ENCODE peak calls at places on chromosomes 7 and 10, in four cellular contexts. K is lower lobe of right lung; J is PC-9; Z is CD4-positive, CD25-positive, alpha-beta regulatory T cell. N is an unnamed sample.

GRCh38 chr10:110746254-110746826 is 102.2 kb downstream of the RBM20 start:
- DNase-seq in J (peak; percentile 68), Z (peak; percentile 36), K (no peak), N (no peak)

GRCh38 chr7:123435080-123435700 is 99.2 kb downstream of the IQUB start:
- DNase-seq in J (no peak), Z (no peak), K (no peak), N (no peak)

GRCh38 chr10:16779375-16779774 is 37.8 kb downstream of the RSU1 start:
- DNase-seq in Z (peak; percentile 18), J (no peak), K (no peak), N (no peak)

GRCh38 chr10:122149607-122150505 is 121.2 kb upstream of the BTBD16 start:
- DNase-seq in Z (no peak), K (no peak), J (no peak), N (no peak)

GRCh38 chr7:43463401-43463980 is 119.4 kb upstream of the STK17A start:
- DNase-seq in J (no peak), Z (no peak), K (no peak), N (no peak)

GRCh38 chr7:2633538-2634264 is 1.9 kb downstream of the TTYH3 start:
- DNase-seq in K (no peak), J (peak; percentile 71), Z (no peak), N (no peak)

GRCh38 chr7:94665426-94665825 is 9.5 kb upstream of the SGCE start:
- DNase-seq in K (no peak), J (no peak), Z (no peak), N (no peak)

GRCh38 chr10:1203704-1204103 is 147.5 kb downstream of the WDR37 start:
- DNase-seq in Z (no peak), K (no peak), J (no peak), N (no peak)

GRCh38 chr7:20595971-20596370 is 19.5 kb upstream of the ABCB5 start:
- DNase-seq in Z (no peak), K (no peak), J (no peak), N (no peak)

GRCh38 chr10:103654925-103655324 is 161.4 kb downstream of the NEURL1 start:
- DNase-seq in Z (no peak), J (no peak), K (no peak), N (no peak)

GRCh38 chr7:98802088-98802780 is 67.6 kb downstream of the TMEM130 start:
- DNase-seq in K (no peak), J (peak; percentile 72), Z (no peak), N (no peak)

GRCh38 chr7:132155715-132156114 is 420.6 kb downstream of the PLXNA4 start:
- DNase-seq in J (no peak), K (no peak), Z (no peak), N (no peak)

GRCh38 chr7:41633690-41634089 is 69.2 kb downstream of the INHBA start:
- DNase-seq in J (no peak), Z (no peak), K (no peak), N (no peak)

GRCh38 chr7:20201380-20201779 is 15.8 kb downstream of the MACC1 start:
- DNase-seq in K (peak; percentile 52), Z (no peak), J (no peak), N (no peak)

GRCh38 chr10:75137533-75138438 is 26.3 kb downstream of the SAMD8 start:
- DNase-seq in K (no peak), J (peak; percentile 43), Z (no peak), N (no peak)

GRCh38 chr10:34717429-34717828 is 97.7 kb downstream of the PARD3 start:
- DNase-seq in K (no peak), Z (no peak), J (no peak), N (no peak)

GRCh38 chr7:44305564-44306507 is 19.6 kb downstream of the CAMK2B start:
- DNase-seq in Z (no peak), K (no peak), J (no peak), N (no peak)

GRCh38 chr7:153193144-153193595 is 433.6 kb downstream of the ACTR3B start:
- DNase-seq in J (no peak), Z (no peak), K (peak; percentile 57), N (no peak)

GRCh38 chr7:157941210-157941609 is 604.4 kb downstream of the DNAJB6 start:
- DNase-seq in J (no peak), K (no peak), Z (no peak), N (no peak)

GRCh38 chr10:21516270-21517131 is 9.0 kb downstream of the SKIDA1 start:
- DNase-seq in J (no peak), K (peak; percentile 75), Z (no peak), N (peak; percentile 67)

GRCh38 chr7:77550586-77550985 is 13.5 kb downstream of the PTPN12 start:
- DNase-seq in K (no peak), Z (no peak), J (no peak), N (no peak)

GRCh38 chr10:3194871-3195270 is 22.3 kb upstream of the PITRM1 start:
- DNase-seq in K (no peak), Z (no peak), J (no peak), N (no peak)

GRCh38 chr10:74418285-74418872 is 267.4 kb downstream of the ADK start:
- DNase-seq in K (no peak), Z (no peak), J (no peak), N (no peak)

GRCh38 chr10:122949296-122949695 is 4.7 kb downstream of the C10orf88 start:
- DNase-seq in Z (no peak), J (no peak), K (no peak), N (no peak)

GRCh38 chr7:91685544-91685943 is 195.0 kb downstream of the MTERF1 start:
- DNase-seq in K (no peak), Z (no peak), J (no peak), N (no peak)

GRCh38 chr7:112481833-112482669 is 1.3 kb downstream of the LSMEM1 start:
- DNase-seq in K (no peak), J (peak; percentile 93), Z (no peak), N (peak; percentile 69)

DNA sequence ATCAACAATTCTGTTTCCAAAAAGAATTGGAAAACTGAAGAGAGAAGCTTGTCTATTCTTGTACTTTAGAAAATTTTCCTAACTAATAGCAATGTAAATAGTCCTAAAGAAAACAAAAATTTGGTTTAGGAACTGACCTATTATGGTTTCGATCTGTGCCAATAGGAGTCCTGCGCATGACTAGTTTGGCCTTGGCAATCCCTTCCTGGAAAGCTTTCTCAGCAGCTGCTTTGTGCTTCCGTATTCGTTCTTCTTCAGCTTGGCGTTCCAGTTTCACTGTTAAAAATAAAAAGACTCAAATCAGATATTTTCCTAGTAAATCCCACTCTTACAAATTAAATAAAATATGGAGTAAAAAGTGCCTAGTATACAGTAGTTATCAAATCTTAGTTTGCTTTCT is 36.6 kb downstream of the FZD9 start:
- DNase-seq in J (no peak), K (no peak), Z (no peak), N (no peak)
- H3K36me3 ChIP-seq in J (peaks cover 52% of the 10 kb centered on the region), K (peaks cover 98% of the 10 kb centered on the region), Z (peaks cover 66% of the 10 kb centered on the region), N (peaks cover 100% of the 10 kb centered on the region)

DNA sequence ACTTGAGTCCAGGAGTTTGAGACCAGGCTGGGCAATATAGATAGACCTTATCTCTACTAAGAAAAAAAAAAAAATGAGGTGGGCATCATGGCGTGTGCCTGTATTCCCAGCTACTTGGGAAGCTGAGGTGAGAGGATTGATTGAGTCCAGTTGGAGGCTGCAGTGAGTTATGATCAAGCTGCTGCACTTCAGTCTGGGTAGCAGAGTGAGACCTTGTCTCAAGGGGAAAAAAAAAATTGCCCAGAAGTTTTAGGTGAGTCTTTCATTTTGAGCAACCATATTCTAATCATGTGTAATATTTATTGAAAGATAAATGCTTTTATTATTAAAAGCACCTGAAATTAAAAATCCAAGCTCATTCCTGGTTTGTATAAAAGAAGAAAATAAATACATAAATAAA is 13.1 kb downstream of the INPP5F start:
- DNase-seq in K (no peak), J (no peak), Z (no peak), N (no peak)
- H3K4me1 ChIP-seq in K (peaks cover 21% of the 10 kb centered on the region), J (peaks cover 40% of the 10 kb centered on the region), Z (peaks cover 29% of the 10 kb centered on the region), N (peaks cover 36% of the 10 kb centered on the region)

DNA sequence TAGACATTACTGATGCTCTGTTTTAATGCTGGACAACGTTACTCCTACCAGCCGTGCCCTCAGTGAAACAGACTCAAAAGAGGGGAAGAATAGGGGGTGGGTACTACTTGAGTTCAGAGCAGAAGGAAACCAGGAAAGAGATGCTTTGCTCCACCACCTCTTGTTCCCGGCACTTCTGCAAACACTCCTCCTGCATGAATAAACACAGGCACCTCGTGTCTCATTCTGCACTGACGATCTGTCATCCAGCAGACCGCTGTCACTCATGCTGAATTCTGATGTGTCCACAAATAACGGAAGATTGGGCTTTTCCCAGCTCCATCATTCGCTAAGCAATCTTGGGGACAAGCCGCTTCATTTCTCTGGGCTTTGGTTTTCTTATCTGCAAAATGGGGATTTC is 26.7 kb downstream of the YWHAG start:
- DNase-seq in K (no peak), J (no peak), Z (no peak), N (no peak)
- H3K36me3 ChIP-seq in K (peaks cover 34% of the 10 kb centered on the region), J (peaks cover 17% of the 10 kb centered on the region), Z (peaks cover 39% of the 10 kb centered on the region), N (peaks cover 82% of the 10 kb centered on the region)

DNA sequence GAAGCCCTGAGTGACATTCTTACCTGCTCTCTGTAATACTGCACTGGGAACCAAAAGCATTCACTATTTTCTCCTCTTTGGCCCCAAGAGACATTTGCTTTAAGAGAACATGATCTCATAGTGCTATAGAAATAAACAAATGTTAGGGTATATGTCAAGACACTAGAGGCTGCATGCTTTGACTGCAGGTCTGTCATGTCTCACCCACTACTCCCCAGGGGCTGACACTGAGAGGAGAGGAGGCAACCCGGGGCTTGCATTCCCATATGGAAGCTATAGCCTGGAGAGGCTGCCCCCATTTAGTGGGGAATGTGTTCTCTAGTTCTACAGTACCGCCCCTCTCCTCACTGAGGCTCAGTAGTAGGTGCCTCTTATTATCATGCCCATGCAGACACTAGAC is 5.0 kb upstream of the SLF2 start:
- DNase-seq in Z (no peak), K (no peak), J (no peak), N (no peak)
- H3K4me1 ChIP-seq in Z (peaks cover 8% of the 10 kb centered on the region), K (peaks cover 8% of the 10 kb centered on the region), J (no peaks in the 10 kb centered on the region), N (peaks cover 6% of the 10 kb centered on the region)

GRCh38 chr10:114397651-114398145 is 6.6 kb downstream of the AFAP1L2 start:
- DNase-seq in Z (no peak), J (no peak), K (no peak), N (no peak)
- H3K36me3 ChIP-seq in Z (no peaks in the 10 kb centered on the region), J (no peaks in the 10 kb centered on the region), K (no peaks in the 10 kb centered on the region), N (no peaks in the 10 kb centered on the region)

GRCh38 chr10:46090258-46090812 is 44.3 kb upstream of the MSMB start:
- DNase-seq in K (no peak), Z (no peak), J (no peak), N (no peak)
- H3K4me1 ChIP-seq in K (no peaks in the 10 kb centered on the region), Z (peaks cover 50% of the 10 kb centered on the region), J (no peaks in the 10 kb centered on the region), N (no peaks in the 10 kb centered on the region)

GRCh38 chr7:107570298-107570697 is 6.5 kb downstream of the DUS4L start:
- DNase-seq in K (no peak), J (no peak), Z (no peak), N (no peak)
- H3K36me3 ChIP-seq in K (no peaks in the 10 kb centered on the region), J (peaks cover 19% of the 10 kb centered on the region), Z (peaks cover 11% of the 10 kb centered on the region), N (peaks cover 72% of the 10 kb centered on the region)